ENCODE peak calls at places on chromosome 21, in seven cellular contexts. One of them, this sample, is unnamed.

GRCh38 chr21:36847189-36847588 is 119.3 kb downstream of the HLCS start:
- DNase-seq in tibial artery: no peak
- DNase-seq in fibroblast of the aortic adventitia: peak; percentile 73
- DNase-seq in fibroblast of mammary gland: peak; percentile 74
- DNase-seq in heart right ventricle: no peak
- DNase-seq in cardiac muscle cell: no peak
- DNase-seq in psoas muscle: no peak
- DNase-seq in this sample: peak; percentile 63

GRCh38 chr21:42964086-42964485 is 10.3 kb upstream of the PKNOX1 start:
- DNase-seq in psoas muscle: no peak
- DNase-seq in fibroblast of the aortic adventitia: no peak
- DNase-seq in tibial artery: no peak
- DNase-seq in heart right ventricle: no peak
- DNase-seq in fibroblast of mammary gland: no peak
- DNase-seq in cardiac muscle cell: no peak
- DNase-seq in this sample: no peak

GRCh38 chr21:26783801-26784200 is 61.4 kb downstream of the ADAMTS1 start:
- DNase-seq in psoas muscle: no peak
- DNase-seq in tibial artery: no peak
- DNase-seq in fibroblast of the aortic adventitia: peak; percentile 63
- DNase-seq in cardiac muscle cell: no peak
- DNase-seq in heart right ventricle: no peak
- DNase-seq in fibroblast of mammary gland: no peak
- DNase-seq in this sample: no peak

GRCh38 chr21:27799861-27800260 is 833.0 kb upstream of the ADAMTS5 start:
- DNase-seq in fibroblast of mammary gland: peak; percentile 37
- DNase-seq in cardiac muscle cell: no peak
- DNase-seq in tibial artery: no peak
- DNase-seq in fibroblast of the aortic adventitia: peak; percentile 39
- DNase-seq in heart right ventricle: no peak
- DNase-seq in psoas muscle: no peak
- DNase-seq in this sample: no peak

GRCh38 chr21:32645261-32646182 is 33.3 kb upstream of the CFAP298 start:
- DNase-seq in heart right ventricle: no peak
- DNase-seq in tibial artery: no peak
- DNase-seq in fibroblast of the aortic adventitia: no peak
- DNase-seq in fibroblast of mammary gland: no peak
- DNase-seq in psoas muscle: no peak
- DNase-seq in cardiac muscle cell: peak; percentile 2
- DNase-seq in this sample: no peak

GRCh38 chr21:37153193-37153934 is 80.3 kb downstream of the TTC3 start:
- DNase-seq in fibroblast of mammary gland: peak; percentile 81
- DNase-seq in psoas muscle: no peak
- DNase-seq in cardiac muscle cell: no peak
- DNase-seq in tibial artery: no peak
- DNase-seq in fibroblast of the aortic adventitia: peak; percentile 95
- DNase-seq in heart right ventricle: no peak
- DNase-seq in this sample: peak; percentile 46

GRCh38 chr21:26032263-26032662 is 138.3 kb downstream of the APP start:
- DNase-seq in fibroblast of mammary gland: peak; percentile 20
- DNase-seq in fibroblast of the aortic adventitia: no peak
- DNase-seq in cardiac muscle cell: no peak
- DNase-seq in psoas muscle: no peak
- DNase-seq in heart right ventricle: no peak
- DNase-seq in tibial artery: no peak
- DNase-seq in this sample: no peak

GRCh38 chr21:26883768-26884167 is 38.6 kb upstream of the ADAMTS1 start:
- DNase-seq in fibroblast of the aortic adventitia: peak; percentile 37
- DNase-seq in tibial artery: no peak
- DNase-seq in cardiac muscle cell: no peak
- DNase-seq in heart right ventricle: no peak
- DNase-seq in psoas muscle: no peak
- DNase-seq in fibroblast of mammary gland: peak; percentile 52
- DNase-seq in this sample: no peak

GRCh38 chr21:29233611-29234540 is 64.8 kb upstream of the BACH1 start:
- DNase-seq in heart right ventricle: no peak
- DNase-seq in psoas muscle: no peak
- DNase-seq in fibroblast of the aortic adventitia: no peak
- DNase-seq in tibial artery: no peak
- DNase-seq in cardiac muscle cell: no peak
- DNase-seq in fibroblast of mammary gland: no peak
- DNase-seq in this sample: no peak

GRCh38 chr21:27070881-27071670 is 104.2 kb upstream of the ADAMTS5 start:
- DNase-seq in fibroblast of mammary gland: no peak
- DNase-seq in heart right ventricle: no peak
- DNase-seq in psoas muscle: no peak
- DNase-seq in fibroblast of the aortic adventitia: peak; percentile 66
- DNase-seq in cardiac muscle cell: no peak
- DNase-seq in tibial artery: no peak
- DNase-seq in this sample: no peak

GRCh38 chr21:27681841-27682240 is 715.0 kb upstream of the ADAMTS5 start:
- DNase-seq in fibroblast of the aortic adventitia: peak; percentile 68
- DNase-seq in cardiac muscle cell: no peak
- DNase-seq in fibroblast of mammary gland: peak; percentile 18
- DNase-seq in heart right ventricle: no peak
- DNase-seq in tibial artery: no peak
- DNase-seq in psoas muscle: no peak
- DNase-seq in this sample: peak; percentile 42

GRCh38 chr21:17725339-17725738 is 93.8 kb downstream of the C21orf91 start:
- DNase-seq in fibroblast of mammary gland: no peak
- DNase-seq in tibial artery: no peak
- DNase-seq in heart right ventricle: no peak
- DNase-seq in fibroblast of the aortic adventitia: no peak
- DNase-seq in cardiac muscle cell: no peak
- DNase-seq in psoas muscle: no peak
- DNase-seq in this sample: no peak

GRCh38 chr21:34924194-34924593 is 124.9 kb downstream of the RUNX1 start:
- DNase-seq in cardiac muscle cell: no peak
- DNase-seq in fibroblast of the aortic adventitia: no peak
- DNase-seq in fibroblast of mammary gland: no peak
- DNase-seq in tibial artery: no peak
- DNase-seq in heart right ventricle: no peak
- DNase-seq in psoas muscle: no peak
- DNase-seq in this sample: no peak

DNA sequence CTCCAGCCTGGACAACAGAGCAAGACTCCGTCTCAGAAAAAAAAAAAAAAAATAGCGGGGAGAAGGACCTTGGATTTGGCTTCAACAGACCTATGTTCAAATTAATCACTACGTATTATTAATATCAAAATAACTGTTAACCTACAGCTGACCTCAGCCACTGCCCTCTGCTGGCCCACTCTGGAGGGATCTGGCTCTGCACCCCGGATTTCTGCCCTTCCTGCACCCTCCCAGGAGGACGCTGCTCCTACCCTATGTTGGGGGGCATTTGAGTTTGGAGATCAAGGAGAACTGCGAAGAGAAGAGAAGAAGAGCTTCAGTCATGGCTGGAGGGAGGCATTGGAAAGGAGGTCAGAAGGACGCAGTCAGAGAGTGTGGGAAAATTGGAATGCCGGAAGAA is 96.7 kb downstream of the PSMG1 start:
- DNase-seq in tibial artery: no peak
- DNase-seq in cardiac muscle cell: no peak
- DNase-seq in heart right ventricle: no peak
- DNase-seq in psoas muscle: no peak
- DNase-seq in fibroblast of the aortic adventitia: no peak
- DNase-seq in fibroblast of mammary gland: no peak
- DNase-seq in this sample: no peak
- TF ChIP-seq CTCF in tibial artery: no peak
- TF ChIP-seq CTCF in cardiac muscle cell: no peak
- TF ChIP-seq CTCF in heart right ventricle: peak; percentile 22
- TF ChIP-seq CTCF in psoas muscle: peak; percentile 15
- TF ChIP-seq CTCF in fibroblast of the aortic adventitia: peak; percentile 3
- TF ChIP-seq CTCF in fibroblast of mammary gland: peak; percentile 5
- TF ChIP-seq CTCF in this sample: peak; percentile 37

DNA sequence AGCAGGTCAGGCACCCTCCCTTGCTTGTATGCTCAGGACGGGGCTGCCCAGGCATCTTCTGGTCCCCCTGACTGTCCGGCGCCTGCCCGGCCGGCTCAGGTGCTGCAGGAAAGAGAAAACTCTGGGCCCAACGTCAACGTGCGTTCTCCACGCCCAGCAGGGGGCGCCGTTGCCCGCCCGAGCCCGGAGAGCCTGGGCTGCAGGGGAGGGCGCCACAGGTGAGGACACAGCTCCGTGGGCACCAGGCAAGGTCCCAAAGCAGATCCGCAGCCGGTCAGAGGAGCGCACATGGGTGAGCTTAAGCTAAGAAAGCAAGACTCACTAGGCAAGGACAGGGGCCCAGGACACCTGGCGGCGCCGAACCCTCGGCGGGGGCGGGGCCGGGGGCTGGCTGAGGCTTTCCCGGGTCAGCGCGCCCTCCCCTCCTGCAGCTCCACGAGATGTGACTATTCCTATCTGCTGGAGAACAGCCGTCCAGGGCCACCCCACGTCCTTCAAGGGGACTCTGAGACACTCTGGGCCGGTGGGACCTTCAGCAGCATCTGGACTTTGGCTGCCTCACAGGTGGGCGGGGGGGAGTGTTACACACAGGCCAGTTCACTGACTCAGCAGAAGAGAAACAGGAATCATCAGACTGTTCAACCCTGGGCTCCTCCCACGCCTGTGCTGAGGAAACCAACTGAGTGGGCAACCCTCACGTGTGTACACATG is 29.3 kb downstream of the KRTAP10-1 start:
- DNase-seq in cardiac muscle cell: peak; percentile 79
- DNase-seq in fibroblast of the aortic adventitia: peak; percentile 11
- DNase-seq in heart right ventricle: peak; percentile 60
- DNase-seq in fibroblast of mammary gland: peak; percentile 17
- DNase-seq in psoas muscle: peak; percentile 60
- DNase-seq in tibial artery: no peak
- DNase-seq in this sample: no peak
- H3K4me3 ChIP-seq in cardiac muscle cell: no peak overlapping the region
- H3K4me3 ChIP-seq in fibroblast of the aortic adventitia: no peak overlapping the region
- H3K4me3 ChIP-seq in heart right ventricle: no peak overlapping the region
- H3K4me3 ChIP-seq in fibroblast of mammary gland: no peak overlapping the region
- H3K4me3 ChIP-seq in psoas muscle: no peak overlapping the region
- H3K4me3 ChIP-seq in tibial artery: no peak overlapping the region
- H3K4me3 ChIP-seq in this sample: no peak overlapping the region

DNA sequence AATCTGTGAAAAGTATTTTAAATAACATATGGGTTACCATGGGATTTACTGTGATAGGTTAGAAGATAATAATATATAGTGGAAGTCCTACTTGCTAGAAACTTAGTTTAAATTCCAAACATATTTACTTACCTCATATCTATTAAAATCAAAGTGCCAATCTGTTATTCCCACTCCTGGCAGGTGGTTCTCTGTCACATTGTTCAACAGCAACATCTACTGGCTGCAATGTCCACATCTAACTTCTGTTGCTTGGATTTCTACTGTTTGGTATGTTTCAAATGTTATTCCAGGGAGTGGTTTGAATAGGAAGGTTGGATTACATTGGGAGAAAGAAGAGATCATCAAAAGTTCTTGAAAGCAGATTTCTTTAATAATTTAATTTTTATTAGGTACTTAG is 122.5 kb upstream of the NCAM2 start:
- DNase-seq in fibroblast of the aortic adventitia: no peak
- DNase-seq in cardiac muscle cell: peak; percentile 5
- DNase-seq in psoas muscle: no peak
- DNase-seq in tibial artery: no peak
- DNase-seq in heart right ventricle: no peak
- DNase-seq in fibroblast of mammary gland: no peak
- DNase-seq in this sample: no peak
- TF ChIP-seq CTCF in fibroblast of the aortic adventitia: no peak
- TF ChIP-seq CTCF in cardiac muscle cell: no peak
- TF ChIP-seq CTCF in psoas muscle: no peak
- TF ChIP-seq CTCF in tibial artery: no peak
- TF ChIP-seq CTCF in heart right ventricle: no peak
- TF ChIP-seq CTCF in fibroblast of mammary gland: no peak
- TF ChIP-seq CTCF in this sample: peak; percentile 47

GRCh38 chr21:14493731-14494130 is 52.4 kb downstream of the SAMSN1 start:
- DNase-seq in psoas muscle: no peak
- DNase-seq in tibial artery: no peak
- DNase-seq in fibroblast of mammary gland: no peak
- DNase-seq in fibroblast of the aortic adventitia: no peak
- DNase-seq in heart right ventricle: no peak
- DNase-seq in cardiac muscle cell: no peak
- DNase-seq in this sample: no peak

GRCh38 chr21:14488805-14489204 is 57.3 kb downstream of the SAMSN1 start:
- DNase-seq in cardiac muscle cell: no peak
- DNase-seq in fibroblast of the aortic adventitia: no peak
- DNase-seq in tibial artery: no peak
- DNase-seq in heart right ventricle: no peak
- DNase-seq in psoas muscle: no peak
- DNase-seq in fibroblast of mammary gland: no peak
- DNase-seq in this sample: no peak

GRCh38 chr21:14495075-14495474 is 51.0 kb downstream of the SAMSN1 start:
- DNase-seq in fibroblast of the aortic adventitia: no peak
- DNase-seq in psoas muscle: no peak
- DNase-seq in fibroblast of mammary gland: no peak
- DNase-seq in cardiac muscle cell: no peak
- DNase-seq in heart right ventricle: no peak
- DNase-seq in tibial artery: no peak
- DNase-seq in this sample: no peak

GRCh38 chr21:14491269-14491681 is 54.8 kb downstream of the SAMSN1 start:
- DNase-seq in psoas muscle: no peak
- DNase-seq in tibial artery: no peak
- DNase-seq in fibroblast of the aortic adventitia: no peak
- DNase-seq in heart right ventricle: no peak
- DNase-seq in fibroblast of mammary gland: no peak
- DNase-seq in cardiac muscle cell: no peak
- DNase-seq in this sample: no peak

DNA sequence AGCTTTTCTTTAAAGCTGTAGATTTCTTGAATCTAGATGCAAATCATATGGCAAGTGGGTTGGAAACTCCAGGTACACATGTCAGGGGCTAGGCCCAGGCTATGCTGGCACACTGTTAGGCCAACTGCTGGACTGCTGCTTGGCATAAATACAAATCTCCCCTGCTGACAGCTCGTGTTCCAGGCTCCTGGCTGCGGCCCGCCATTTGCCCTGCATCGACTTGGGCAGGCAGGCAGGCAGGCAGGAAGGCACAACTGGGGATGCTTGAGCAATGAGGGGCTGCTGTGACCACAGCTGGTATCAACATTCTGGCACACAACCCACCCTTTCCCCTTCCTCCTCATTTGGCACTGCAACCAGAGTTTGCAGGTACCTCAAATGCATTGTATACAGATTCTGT is 53.2 kb downstream of the SAMSN1 start:
- DNase-seq in psoas muscle: no peak
- DNase-seq in fibroblast of the aortic adventitia: no peak
- DNase-seq in fibroblast of mammary gland: no peak
- DNase-seq in cardiac muscle cell: peak; percentile 5
- DNase-seq in tibial artery: no peak
- DNase-seq in heart right ventricle: no peak
- DNase-seq in this sample: no peak
- H3K4me3 ChIP-seq in psoas muscle: no peak overlapping the region
- H3K4me3 ChIP-seq in fibroblast of the aortic adventitia: no peak overlapping the region
- H3K4me3 ChIP-seq in fibroblast of mammary gland: no peak overlapping the region
- H3K4me3 ChIP-seq in cardiac muscle cell: no peak overlapping the region
- H3K4me3 ChIP-seq in tibial artery: no peak overlapping the region
- H3K4me3 ChIP-seq in heart right ventricle: no peak overlapping the region
- H3K4me3 ChIP-seq in this sample: no peak overlapping the region

This sample was measured in retinal pigment epithelial cell.